ENCODE peak calls at places on chromosomes 3 and 15, in five cellular contexts. K is cardiac fibroblast, S is heart right ventricle, A is pancreas, L is Peyer's patch. E is an unnamed sample.

GRCh38 chr3:18382760-18383369 is 42.3 kb downstream of the SATB1 start:
- DNase-seq in K (no peak), A (no peak), L (no peak), S (no peak), E (no peak)

GRCh38 chr3:47825590-47825989 is 22.7 kb downstream of the DHX30 start:
- DNase-seq in L (no peak), A (no peak), S (no peak), K (no peak), E (no peak)

GRCh38 chr3:32620911-32621310 is 50.3 kb upstream of the DYNC1LI1 start:
- DNase-seq in L (no peak), S (no peak), A (no peak), K (no peak), E (no peak)

GRCh38 chr3:42672495-42672894 is 12.8 kb upstream of the KLHL40 start:
- DNase-seq in S (no peak), L (no peak), A (no peak), K (no peak), E (no peak)

GRCh38 chr3:158168996-158169573 is 59.2 kb downstream of the RSRC1 start:
- DNase-seq in K (no peak), S (no peak), L (no peak), A (no peak), E (peak)

GRCh38 chr15:58564967-58565366 is 133.2 kb downstream of the LIPC start:
- DNase-seq in S (no peak), K (no peak), L (no peak), A (no peak), E (no peak)

GRCh38 chr3:110568246-110568645 is 503.4 kb upstream of the NECTIN3 start:
- DNase-seq in S (no peak), L (no peak), A (no peak), K (peak), E (peak)

GRCh38 chr15:90103669-90104329 is 1.5 kb upstream of the IDH2 start:
- DNase-seq in K (no peak), S (no peak), L (no peak), A (peak), E (no peak)

GRCh38 chr3:130760922-130761321 is 14.3 kb upstream of the PIK3R4 start:
- DNase-seq in L (no peak), S (no peak), A (no peak), K (no peak), E (no peak)

GRCh38 chr15:75098371-75098770 is 75.0 kb downstream of the PPCDC start:
- DNase-seq in A (no peak), S (no peak), K (no peak), L (no peak), E (no peak)

GRCh38 chr15:74185949-74186348 is 12.4 kb downstream of the ISLR start:
- DNase-seq in L (no peak), S (no peak), K (no peak), A (no peak), E (no peak)

GRCh38 chr3:24359645-24360462 is 134.8 kb downstream of the THRB start:
- DNase-seq in S (no peak), L (no peak), K (no peak), A (no peak), E (no peak)
- TF ChIP-seq CTCF in S (peak), L (peak), K (no peak), A (no peak), E (peak)

GRCh38 chr15:70504988-70505387 is 258.4 kb downstream of the UACA start:
- DNase-seq in A (no peak), K (no peak), S (no peak), L (no peak), E (no peak)

GRCh38 chr15:70503073-70503745 is 260.1 kb downstream of the UACA start:
- DNase-seq in K (no peak), L (no peak), A (no peak), S (no peak), E (no peak)

GRCh38 chr15:70505411-70505919 is 257.9 kb downstream of the UACA start:
- DNase-seq in L (no peak), K (peak), A (no peak), S (no peak), E (peak)

GRCh38 chr15:70503798-70504304 is 259.5 kb downstream of the UACA start:
- DNase-seq in L (no peak), K (no peak), S (no peak), A (no peak), E (no peak)

DNA sequence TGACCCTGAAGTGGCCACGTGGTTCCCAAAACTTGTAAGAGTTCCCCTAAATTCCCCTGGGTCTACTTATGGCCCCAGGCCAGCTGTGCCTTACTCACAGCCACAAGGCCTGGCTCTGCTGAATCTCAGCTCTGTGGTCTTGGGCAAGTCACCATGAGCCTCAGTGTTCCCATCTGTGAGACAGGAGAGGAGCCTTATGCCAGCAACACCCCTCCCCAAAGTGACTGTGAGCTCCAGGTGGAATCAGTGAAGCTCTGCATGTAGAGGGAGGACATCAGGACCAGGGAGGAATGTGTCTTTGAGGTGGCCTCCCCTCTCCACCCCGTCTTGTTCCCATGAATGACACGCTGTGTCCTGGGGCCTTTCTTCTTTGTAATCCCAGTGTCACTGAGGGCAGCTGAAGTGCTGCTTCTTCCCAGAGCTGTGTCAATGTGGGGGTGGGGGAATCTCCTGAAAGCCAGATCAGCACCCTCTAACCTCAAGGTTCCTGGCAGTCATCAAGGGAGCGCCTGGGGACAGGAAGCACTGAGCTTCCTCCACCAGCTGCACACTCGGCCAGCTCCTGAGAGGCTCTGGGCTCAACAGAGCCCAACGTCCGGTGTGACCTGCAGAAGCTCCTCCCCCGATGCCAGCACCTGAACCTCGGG is 258.9 kb downstream of the UACA start:
- DNase-seq in S (peak), K (peak), A (peak), L (peak), E (peak)
- H3K4me3 ChIP-seq in S (no peak), K (no peak), A (no peak), L (no peak), E (no peak)

GRCh38 chr3:50189274-50189673 is 2.1 kb upstream of the GNAT1 start:
- DNase-seq in K (peak), S (peak), L (peak), A (peak), E (peak)
- TF ChIP-seq CTCF in K (peak), S (peak), L (peak), A (peak), E (peak)

GRCh38 chr3:16504242-16504641 is 9.3 kb downstream of the RFTN1 start:
- DNase-seq in A (no peak), L (no peak), S (no peak), K (no peak), E (no peak)
- H3K4me3 ChIP-seq in A (no peak), L (no peak), S (no peak), K (no peak), E (no peak)

DNA sequence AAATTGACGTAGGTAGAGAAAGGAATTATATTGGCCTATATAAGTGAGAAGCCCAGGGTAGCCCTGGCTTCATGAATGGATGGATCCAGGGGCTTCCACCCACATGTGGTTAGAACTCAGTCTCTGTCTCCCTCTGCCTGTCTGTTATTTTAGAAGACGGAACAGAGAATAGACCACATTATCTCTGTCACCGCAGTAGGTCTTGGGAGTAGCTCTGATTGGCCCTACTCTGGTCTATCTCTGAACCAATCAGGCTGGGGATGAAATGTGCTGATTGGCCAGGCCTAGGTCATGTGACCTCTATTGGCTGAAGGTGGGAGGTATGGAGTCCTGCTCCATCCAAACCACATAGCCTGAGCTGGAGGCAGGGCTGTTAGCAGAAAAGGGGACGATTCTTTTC is 143.0 kb upstream of the PRR23C start:
- DNase-seq in L (no peak), A (no peak), K (no peak), S (no peak), E (no peak)
- TF ChIP-seq CTCF in L (no peak), A (no peak), K (no peak), S (no peak), E (no peak)

DNA sequence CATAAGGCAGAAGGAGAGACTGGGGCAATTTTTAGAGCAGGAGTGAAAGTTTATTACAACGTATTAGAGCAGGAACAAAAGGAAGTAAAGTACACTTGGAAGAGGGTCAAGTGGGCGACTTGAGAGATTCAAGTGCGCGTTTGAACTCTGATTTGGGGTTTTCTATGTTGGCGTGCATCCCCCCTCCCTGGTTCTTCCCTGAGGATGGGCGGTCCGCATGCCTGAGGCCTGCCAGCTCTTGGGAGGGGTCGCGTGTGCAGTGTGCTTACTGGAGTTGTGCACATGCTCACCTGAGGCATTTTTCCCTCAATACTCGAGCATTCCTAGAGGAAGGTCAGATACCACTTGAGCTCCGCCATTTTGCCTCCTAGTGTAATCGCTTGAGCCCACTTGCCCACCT is 10.4 kb upstream of the CHAC1 start:
- DNase-seq in S (no peak), A (no peak), L (no peak), K (no peak), E (no peak)
- H3K4me3 ChIP-seq in S (peak), A (no peak), L (no peak), K (no peak), E (no peak)

E was measured in choroid plexus epithelial cell.